ENCODE peak calls at places on chromosomes 16 and 17, in six cellular contexts. S is brain microvascular endothelial cell, Y is thoracic aorta, D is adrenal gland, L is HFF-Myc, C is BJ. E is an unnamed sample.

GRCh38 chr17:29615492-29616299 is 7.0 kb downstream of the CORO6 start:
- DNase-seq in L (no peak), C (no peak), S (peak; percentile 68), D (peak; percentile 84), Y (peak; percentile 43), E (peak; percentile 88)

GRCh38 chr16:51409001-51409675 is 258.1 kb upstream of the SALL1 start:
- DNase-seq in L (no peak), D (no peak), Y (no peak), C (no peak), S (peak; percentile 2), E (peak; percentile 85)

GRCh38 chr17:51672058-51672457 is 411.7 kb downstream of the UTP18 start:
- DNase-seq in D (no peak), Y (no peak), S (no peak), C (no peak), L (no peak), E (no peak)

GRCh38 chr17:1604831-1605528 is 23.7 kb downstream of the SLC43A2 start:
- DNase-seq in L (no peak), C (no peak), S (no peak), D (no peak), Y (no peak), E (no peak)

GRCh38 chr17:2977157-2977556 is 86.2 kb downstream of the OR1D5 start:
- DNase-seq in D (no peak), Y (no peak), S (no peak), L (no peak), C (no peak), E (no peak)

GRCh38 chr17:64074704-64075484 is 54.5 kb upstream of the ICAM2 start:
- DNase-seq in Y (no peak), L (no peak), C (peak; percentile 64), S (no peak), D (no peak), E (peak; percentile 86)

GRCh38 chr17:60154616-60155426 is 5.0 kb downstream of the CA4 start:
- DNase-seq in L (peak; percentile 85), S (peak; percentile 58), Y (no peak), D (no peak), C (peak; percentile 46), E (peak; percentile 31)

GRCh38 chr17:298791-299450 is 53.7 kb downstream of the RPH3AL start:
- DNase-seq in S (peak; percentile 36), Y (no peak), C (no peak), D (peak; percentile 50), L (no peak), E (no peak)

GRCh38 chr17:65222216-65222738 is 85.1 kb downstream of the RGS9 start:
- DNase-seq in C (no peak), L (no peak), Y (no peak), D (no peak), S (no peak), E (no peak)

DNA sequence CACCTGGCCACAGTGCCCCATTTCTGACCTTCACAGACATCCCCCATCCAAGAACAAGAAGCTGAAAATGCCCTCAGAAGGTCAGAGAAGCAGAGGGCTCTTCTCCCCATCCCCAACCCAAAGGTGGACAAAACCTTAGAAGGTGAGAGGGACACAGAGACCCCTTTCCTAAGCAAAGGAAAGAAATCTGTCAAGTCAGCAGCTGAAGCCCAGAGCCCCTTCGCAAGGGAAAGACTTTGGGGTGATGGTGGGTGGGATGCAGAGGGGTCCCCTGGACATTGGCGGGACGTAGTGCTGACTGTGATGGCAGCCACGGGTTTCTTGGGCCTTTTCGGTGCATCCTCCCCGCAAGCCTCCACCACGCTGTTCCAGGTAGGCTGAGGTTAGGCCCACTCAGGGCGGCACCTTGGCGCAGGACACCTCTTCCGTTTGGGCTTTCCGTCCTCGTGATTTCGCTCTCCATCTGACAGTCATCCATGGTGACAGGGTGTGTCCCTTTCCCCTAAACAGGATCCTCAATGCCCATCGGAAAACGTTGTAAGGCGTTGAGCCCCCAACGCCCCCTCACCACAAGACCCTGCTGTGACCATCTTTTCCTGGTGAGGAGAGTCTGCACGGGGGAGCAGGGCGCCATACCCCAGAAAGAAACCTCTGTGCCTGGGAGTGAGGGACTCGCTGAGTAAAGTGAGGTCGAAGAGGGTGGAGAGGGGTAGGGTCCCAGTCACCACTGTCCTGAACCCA is 10.7 kb upstream of the GSDMA start:
- DNase-seq in L (no peak), D (peak; percentile 27), S (no peak), C (no peak), Y (no peak), E (no peak)
- H3K4me3 ChIP-seq in L (peak overlapping the region; percentile 30), D (peak overlapping the region; percentile 55), S (peak overlapping the region; percentile 46), C (peak overlapping the region; percentile 27), Y (peak overlapping the region; percentile 76), E (peak overlapping the region; percentile 46)

GRCh38 chr17:81536299-81537290 is 8.4 kb downstream of the FSCN2 start:
- DNase-seq in L (no peak), Y (no peak), D (no peak), S (no peak), C (no peak), E (no peak)
- TF ChIP-seq CTCF in L (no peak), Y (no peak), D (no peak), S (no peak), C (no peak), E (no peak)

GRCh38 chr17:66655861-66656260 is 179.1 kb upstream of the CACNG5 start:
- DNase-seq in L (no peak), Y (no peak), D (no peak), S (peak; percentile 72), C (no peak), E (peak; percentile 25)
- H3K4me3 ChIP-seq in L (no peak overlapping the region), Y (no peak overlapping the region), D (no peak overlapping the region), S (no peak overlapping the region), C (no peak overlapping the region), E (no peak overlapping the region)

GRCh38 chr17:69357701-69358100 is 30.8 kb upstream of the ABCA5 start:
- DNase-seq in C (no peak), S (no peak), D (no peak), Y (no peak), L (no peak), E (peak; percentile 10)

GRCh38 chr17:69363488-69364210 is 36.7 kb upstream of the ABCA5 start:
- DNase-seq in Y (no peak), L (no peak), D (no peak), S (no peak), C (no peak), E (no peak)

GRCh38 chr17:69356625-69357024 is 29.7 kb upstream of the ABCA5 start:
- DNase-seq in Y (no peak), C (no peak), S (no peak), D (no peak), L (no peak), E (no peak)

GRCh38 chr17:69358688-69359596 is 32.0 kb upstream of the ABCA5 start:
- DNase-seq in D (no peak), C (no peak), Y (no peak), S (no peak), L (no peak), E (no peak)

GRCh38 chr17:69361156-69361555 is 34.2 kb upstream of the ABCA5 start:
- DNase-seq in S (no peak), D (no peak), C (no peak), Y (no peak), L (no peak), E (no peak)
- TF ChIP-seq CTCF in S (no peak), D (no peak), C (no peak), Y (no peak), L (no peak), E (no peak)

GRCh38 chr16:57373117-57373947 is 1.0 kb downstream of the CX3CL1 start:
- DNase-seq in Y (no peak), S (no peak), L (no peak), D (no peak), C (no peak), E (no peak)

GRCh38 chr16:57367111-57367752 is 5.1 kb upstream of the CX3CL1 start:
- DNase-seq in C (no peak), Y (no peak), S (no peak), D (no peak), L (no peak), E (peak; percentile 56)

GRCh38 chr16:57372372-57373116 is at the start of gene CX3CL1:
- DNase-seq in L (no peak), Y (no peak), D (no peak), C (no peak), S (peak; percentile 28), E (peak; percentile 50)

GRCh38 chr16:57374067-57374534 is 1.8 kb downstream of the CX3CL1 start:
- DNase-seq in L (no peak), D (no peak), Y (peak; percentile 34), C (no peak), S (peak; percentile 27), E (peak; percentile 42)

DNA sequence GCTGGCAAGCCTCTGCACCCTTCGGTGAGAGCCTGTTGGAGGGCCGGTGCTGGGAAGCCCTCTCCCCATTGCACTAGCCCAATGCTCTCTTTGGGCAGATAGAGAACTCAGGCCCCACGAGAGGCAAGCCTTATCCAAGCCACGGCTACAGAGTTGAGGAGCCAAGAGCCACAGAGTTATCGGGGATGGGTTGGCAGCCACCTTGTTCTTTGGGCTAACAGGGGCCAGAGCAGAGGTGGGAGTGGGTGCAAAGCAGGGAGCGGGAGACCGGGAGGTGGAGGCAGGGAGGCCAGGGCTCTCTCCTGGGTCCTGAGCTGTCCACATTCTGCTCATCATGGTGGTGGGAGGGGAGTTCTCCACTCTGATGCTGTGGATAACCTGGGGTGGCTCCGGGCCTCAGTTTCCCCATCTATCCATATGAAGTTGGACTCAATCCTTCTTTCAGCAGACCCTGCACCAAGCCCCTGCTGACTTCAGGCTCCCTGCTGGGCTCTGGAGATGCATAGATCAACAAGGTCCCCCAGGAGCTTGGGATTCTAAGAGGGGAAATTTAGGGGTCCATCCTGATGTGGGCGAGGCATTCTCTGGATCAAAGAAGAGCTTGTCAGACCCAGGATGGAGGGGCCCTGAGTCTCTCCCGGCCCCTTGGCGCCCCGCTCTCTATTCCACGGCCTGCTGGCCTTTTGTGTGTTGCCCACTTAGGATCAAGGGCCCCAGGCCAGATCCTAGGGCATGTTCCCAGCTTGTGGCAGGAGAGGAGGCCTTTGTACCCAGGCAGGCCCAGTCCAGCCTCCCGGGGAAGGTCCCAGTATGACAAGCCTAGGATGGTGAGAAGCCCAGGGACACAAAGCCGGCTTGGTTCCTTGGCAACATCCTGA is 557 bp upstream of the CX3CL1 start:
- DNase-seq in S (no peak), C (no peak), D (peak; percentile 65), Y (peak; percentile 59), L (no peak), E (no peak)
- H3K4me3 ChIP-seq in S (no peak overlapping the region), C (no peak overlapping the region), D (no peak overlapping the region), Y (peak overlapping the region; percentile 85), L (no peak overlapping the region), E (no peak overlapping the region)

DNA sequence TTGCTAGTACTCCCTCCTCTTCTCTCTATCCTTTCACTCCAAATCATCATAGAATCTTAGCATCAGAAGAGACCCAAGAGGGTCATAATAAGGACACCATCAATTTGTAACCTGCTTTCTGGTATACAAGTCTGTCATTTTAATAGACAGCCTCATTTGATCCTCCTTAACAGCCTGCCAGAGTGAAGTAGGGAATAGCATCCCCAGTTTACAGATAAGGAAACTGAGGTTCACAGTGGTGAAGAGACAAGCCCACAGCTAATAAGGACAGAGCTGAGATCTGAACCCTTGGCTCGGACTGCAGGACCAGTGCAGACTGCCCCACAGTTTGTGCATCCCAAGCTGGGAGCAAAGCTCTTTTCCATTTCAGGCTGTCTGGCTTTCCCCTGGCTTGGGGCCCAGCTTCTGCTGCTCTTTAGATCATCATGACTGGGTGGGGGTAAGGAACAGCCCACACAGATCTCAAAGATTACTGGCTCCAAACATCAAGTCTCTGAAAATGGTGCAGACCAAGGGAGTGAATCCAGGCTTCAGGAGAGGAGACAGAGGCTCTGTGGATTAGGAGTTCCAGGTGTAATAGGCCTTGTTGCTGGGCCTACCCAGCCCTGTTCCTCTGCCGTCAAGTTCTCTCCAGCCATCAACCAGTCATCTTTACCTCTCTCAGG is 10.3 kb upstream of the IGFBP4 start:
- DNase-seq in S (peak; percentile 42), D (peak; percentile 20), Y (no peak), C (no peak), L (no peak), E (peak; percentile 67)
- TF ChIP-seq CTCF in S (no peak), D (no peak), Y (no peak), C (no peak), L (no peak), E (no peak)